ENCODE peak calls at places on chromosomes 7 and 10, in nine cellular contexts. X is AG04450, H is aorta, C is mammary epithelial cell, G is left ventricle myocardium inferior, O is GM23338, F is heart right ventricle, B is H7, J is lung. P is an unnamed sample.
A peak's percentile ranks its signal among the peaks of the same experiment; 100 is the strongest.

GRCh38 chr10:35226507-35226906 is 99.9 kb downstream of the CREM start:
- DNase-seq in X (no peak), G (no peak), C (no peak), O (no peak), F (no peak), H (no peak), B (no peak), J (no peak), P (no peak)

GRCh38 chr10:636769-637168 is 52.7 kb downstream of the DIP2C start:
- DNase-seq in G (no peak), C (no peak), O (no peak), H (no peak), B (peak; percentile 52), F (no peak), X (no peak), J (no peak), P (no peak)

GRCh38 chr10:130337305-130337640 is 201.1 kb downstream of the GLRX3 start:
- DNase-seq in X (no peak), J (no peak), O (no peak), H (no peak), G (no peak), C (no peak), F (no peak), B (no peak), P (no peak)

GRCh38 chr7:43148161-43148731 is 35.8 kb downstream of the HECW1 start:
- DNase-seq in O (no peak), G (no peak), X (no peak), F (no peak), J (no peak), C (peak; percentile 85), H (no peak), B (no peak), P (no peak)

GRCh38 chr10:11755512-11756247 is 13.5 kb downstream of the ECHDC3 start:
- DNase-seq in C (no peak), G (no peak), H (no peak), O (no peak), X (no peak), B (no peak), F (no peak), J (no peak), P (no peak)

GRCh38 chr10:129637010-129637409 is 170.0 kb downstream of the MGMT start:
- DNase-seq in H (no peak), G (no peak), J (no peak), O (no peak), B (no peak), C (no peak), F (no peak), X (no peak), P (no peak)

GRCh38 chr10:47146571-47146970 is 153.4 kb upstream of the GDF10 start:
- DNase-seq in O (no peak), G (no peak), F (no peak), B (no peak), X (no peak), J (no peak), C (peak; percentile 69), H (no peak), P (no peak)

GRCh38 chr7:65979583-65980477 is 2.2 kb downstream of the GUSB start:
- DNase-seq in B (no peak), G (no peak), O (no peak), H (no peak), F (no peak), J (no peak), X (no peak), C (no peak), P (no peak)

GRCh38 chr7:23020742-23021401 is 6.9 kb upstream of the HYCC1 start:
- DNase-seq in J (no peak), X (peak; percentile 47), C (peak; percentile 96), B (no peak), H (peak; percentile 77), O (no peak), G (peak; percentile 27), F (no peak), P (no peak)

GRCh38 chr10:111875760-111876159 is 307.8 kb downstream of the GPAM start:
- DNase-seq in F (no peak), X (no peak), H (no peak), G (no peak), B (no peak), J (no peak), C (no peak), O (no peak), P (no peak)

GRCh38 chr7:100509213-100509612 is 25.5 kb downstream of the NYAP1 start:
- DNase-seq in H (no peak), O (no peak), C (peak; percentile 93), X (peak; percentile 78), J (no peak), G (no peak), F (no peak), B (no peak), P (no peak)

GRCh38 chr10:112491144-112491543 is 44.1 kb downstream of the VTI1A start:
- DNase-seq in B (no peak), X (no peak), H (no peak), C (no peak), F (no peak), O (no peak), G (no peak), J (no peak), P (no peak)

GRCh38 chr7:54245046-54245445 is 297.1 kb upstream of the VSTM2A start:
- DNase-seq in O (no peak), B (no peak), G (no peak), C (no peak), J (no peak), X (no peak), F (no peak), H (no peak), P (no peak)

GRCh38 chr7:81053623-81054022 is 134.8 kb upstream of the SEMA3C start:
- DNase-seq in C (no peak), H (no peak), B (no peak), J (no peak), F (no peak), X (peak; percentile 7), G (no peak), O (no peak), P (no peak)

DNA sequence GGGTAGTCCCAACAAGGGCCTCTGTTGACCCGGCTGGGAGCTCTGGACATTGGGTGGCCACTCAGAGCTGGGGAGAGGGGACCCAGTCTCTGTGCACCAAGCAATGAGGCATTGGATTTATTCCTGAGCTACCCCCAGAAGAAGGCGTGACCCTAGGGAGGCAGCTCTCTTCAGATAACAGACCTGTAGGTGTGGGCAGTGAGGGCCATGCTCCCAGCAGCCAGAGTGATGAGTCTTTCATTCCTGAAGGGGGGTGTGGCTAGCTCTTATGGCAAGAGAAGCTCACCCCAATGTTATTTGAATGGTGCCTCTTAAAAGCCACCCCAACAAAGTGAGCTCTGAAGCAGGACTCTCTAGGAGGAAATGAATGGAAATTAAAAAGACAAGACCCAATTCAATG is 20.3 kb downstream of the TEX36 start:
- DNase-seq in B (no peak), G (no peak), J (no peak), X (no peak), C (peak; percentile 36), F (no peak), H (no peak), O (no peak), P (no peak)
- H3K4me3 ChIP-seq in B (no peak overlapping the region), G (no peak overlapping the region), J (no peak overlapping the region), X (no peak overlapping the region), C (no peak overlapping the region), F (no peak overlapping the region), H (no peak overlapping the region), O (no peak overlapping the region), P (no peak overlapping the region)

DNA sequence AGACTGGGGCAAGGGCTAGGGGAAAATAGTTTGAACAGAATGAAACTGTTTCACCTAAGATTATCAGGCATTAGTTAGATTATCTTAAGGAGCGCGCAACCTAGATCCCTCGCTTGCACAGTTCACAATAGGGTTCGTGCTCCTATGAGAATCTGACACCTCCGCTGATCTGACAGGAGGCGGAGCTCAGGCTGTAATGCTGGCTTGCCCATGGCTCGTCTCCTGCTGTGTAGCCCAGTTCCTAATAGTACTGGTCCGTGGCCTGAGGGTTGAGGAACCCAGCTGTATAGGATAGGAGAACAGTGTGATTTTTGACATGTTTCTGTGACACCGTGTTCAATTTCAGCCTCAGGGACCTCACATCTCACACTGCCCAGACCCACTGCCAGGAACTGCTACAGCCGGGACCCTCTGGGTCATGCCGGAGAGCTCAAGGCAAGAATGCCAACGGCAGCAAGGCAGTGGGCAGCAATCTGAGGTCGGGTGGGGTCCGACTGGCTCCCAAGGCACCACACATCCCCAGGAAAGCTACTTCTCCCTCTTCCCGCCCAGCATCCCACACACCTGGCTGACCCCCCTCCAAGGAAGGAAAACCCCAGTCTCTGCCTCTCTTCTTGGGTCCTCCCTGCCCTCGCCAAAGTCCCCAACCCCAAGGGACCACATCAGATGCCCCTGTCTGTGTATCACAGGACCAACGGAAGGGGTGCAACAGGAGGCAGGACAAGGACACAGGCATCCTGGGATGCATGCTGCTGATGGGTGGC is 31.7 kb downstream of the CAMK2B start:
- DNase-seq in F (peak; percentile 16), B (peak; percentile 21), H (peak; percentile 42), G (peak; percentile 38), C (no peak), X (no peak), O (no peak), J (peak; percentile 22), P (no peak)
- H3K27me3 ChIP-seq in F (no peaks in the 10 kb centered on the region), B (no peaks in the 10 kb centered on the region), H (no peaks in the 10 kb centered on the region), G (peaks cover 5% of the 10 kb centered on the region), C (peaks cover 9% of the 10 kb centered on the region), X (peaks cover 58% of the 10 kb centered on the region), O (no peaks in the 10 kb centered on the region), J (no peaks in the 10 kb centered on the region), P (peaks cover 6% of the 10 kb centered on the region)

DNA sequence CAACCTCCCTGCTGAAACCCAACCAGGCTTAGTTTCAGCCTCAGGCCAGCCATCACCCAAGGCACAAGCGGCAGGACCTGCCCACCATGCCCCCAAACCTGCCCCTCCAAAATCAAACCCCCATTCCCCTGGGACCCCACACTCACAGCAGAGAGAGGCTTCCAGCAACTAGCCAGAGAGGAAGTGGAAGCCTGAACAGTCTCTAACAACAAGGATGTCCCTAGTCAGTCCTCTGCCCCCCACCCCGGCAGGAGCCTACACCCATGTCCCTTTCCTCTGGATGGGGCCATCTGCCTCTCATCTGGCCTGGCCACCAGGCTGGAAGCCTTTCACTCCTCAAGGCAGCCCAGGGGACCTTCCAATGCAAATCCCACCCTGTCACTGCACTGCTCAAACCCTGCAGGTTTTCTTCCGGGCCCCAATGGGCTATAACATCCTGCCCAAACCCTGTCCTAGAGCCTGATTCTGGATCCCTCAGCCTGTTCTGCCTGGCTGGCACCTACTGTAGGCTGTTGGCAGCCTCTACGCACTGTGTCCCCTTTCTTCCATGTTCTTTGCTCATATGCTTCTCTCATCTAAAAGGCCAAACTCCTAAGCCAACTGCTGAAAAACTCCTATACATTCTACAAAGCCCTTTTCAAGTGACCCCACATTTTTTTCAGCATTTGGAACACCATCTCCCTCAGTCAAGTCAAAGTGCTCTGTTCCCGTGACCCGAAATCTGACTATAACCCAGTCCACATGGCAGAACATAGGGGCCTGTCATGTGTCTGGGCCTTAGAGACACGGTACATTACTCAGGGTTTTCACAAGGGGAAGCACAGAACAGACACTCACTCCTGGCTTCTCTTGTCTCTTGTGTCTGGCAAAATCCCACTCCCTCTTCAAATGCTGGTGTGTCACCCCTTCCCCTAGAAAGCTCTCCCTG is 253.3 kb downstream of the TNS3 start:
- DNase-seq in B (no peak), H (peak; percentile 19), X (no peak), O (no peak), J (no peak), G (no peak), C (no peak), F (no peak), P (no peak)
- H3K4me3 ChIP-seq in B (peak overlapping the region; percentile 14), H (no peak overlapping the region), X (peak overlapping the region; percentile 27), O (peak overlapping the region; percentile 53), J (no peak overlapping the region), G (peak overlapping the region; percentile 65), C (peak overlapping the region; percentile 1), F (peak overlapping the region; percentile 49), P (no peak overlapping the region)

GRCh38 chr7:155993420-155994252 is 181.4 kb upstream of the SHH start:
- DNase-seq in F (no peak), O (no peak), X (no peak), C (no peak), H (peak; percentile 61), J (no peak), G (no peak), B (peak; percentile 29), P (no peak)
- H3K27me3 ChIP-seq in F (no peaks in the 10 kb centered on the region), O (no peaks in the 10 kb centered on the region), X (no peaks in the 10 kb centered on the region), C (no peaks in the 10 kb centered on the region), H (no peaks in the 10 kb centered on the region), J (no peaks in the 10 kb centered on the region), G (peaks cover 24% of the 10 kb centered on the region), B (no peaks in the 10 kb centered on the region), P (no peaks in the 10 kb centered on the region)

P was measured in GM06990.